ENCODE peak calls at places on chromosomes 12 and 14, in nine cellular contexts. R is mesothelial cell of epicardium; A is NCI-H187 treated with DMSO at 0.1 percent for 48 hours; Y is lung; G is activated CD8-positive, alpha-beta memory T cell treated with anti-CD3 and anti-CD28 coated beads for 48 hours; L is activated CD4-positive, alpha-beta T cell treated with anti-CD3 and anti-CD28 coated beads, Interleukin-2, amount 50 U/mL, for 24 hours; Z is activated naive CD4-positive, alpha-beta T cell; C is NCI-H1694 treated with DMSO at 0.1 percent for 48 hours; U is MCF 10A. O is an unnamed sample.
A peak's percentile ranks its signal among the peaks of the same experiment; 100 is the strongest.

GRCh38 chr14:90388437-90388836 is 8.4 kb upstream of the CALM1 start:
- DNase-seq in R (no peak), Z (no peak), U (peak; percentile 80), C (no peak), L (no peak), A (no peak), G (no peak), Y (no peak), O (no peak)

GRCh38 chr12:132159555-132160003 is 15.3 kb downstream of the NOC4L start:
- DNase-seq in U (no peak), A (no peak), G (no peak), C (no peak), L (no peak), Y (no peak), Z (no peak), R (peak; percentile 11), O (no peak)

GRCh38 chr12:106978035-106978800 is 8.7 kb downstream of the MTERF2 start:
- DNase-seq in Z (no peak), C (peak; percentile 46), U (peak; percentile 47), R (no peak), Y (no peak), L (no peak), G (no peak), A (no peak), O (no peak)

GRCh38 chr12:101782544-101782855 is 43.2 kb upstream of the SYCP3 start:
- DNase-seq in R (no peak), A (no peak), U (no peak), L (no peak), G (no peak), C (no peak), Z (no peak), Y (no peak), O (no peak)

GRCh38 chr14:76987956-76988520 is 40.5 kb downstream of the IRF2BPL start:
- DNase-seq in R (no peak), A (no peak), L (no peak), Z (no peak), U (no peak), G (no peak), C (no peak), Y (no peak), O (no peak)

GRCh38 chr14:104602933-104603325 is 1.6 kb downstream of the TMEM179 start:
- DNase-seq in G (no peak), C (no peak), R (no peak), Y (no peak), U (no peak), Z (no peak), A (no peak), L (no peak), O (no peak)

GRCh38 chr12:6213969-6214368 is 13.8 kb downstream of the CD9 start:
- DNase-seq in Y (no peak), L (no peak), Z (no peak), C (no peak), G (no peak), R (no peak), U (no peak), A (no peak), O (no peak)

GRCh38 chr14:101167428-101167827 is 263.9 kb upstream of the RTL1 start:
- DNase-seq in L (no peak), C (no peak), U (no peak), R (no peak), G (no peak), Y (no peak), A (no peak), Z (no peak), O (no peak)

GRCh38 chr12:3206536-3207072 is 129.4 kb downstream of the TSPAN9 start:
- DNase-seq in U (no peak), R (no peak), G (no peak), A (no peak), Z (no peak), L (no peak), Y (no peak), C (no peak), O (peak; percentile 50)